ENCODE peak calls at places on chromosomes 12 and 14, in seven cellular contexts. F is AG09319; I is PC-3; E is A549; U is left colon; N is activated CD4-positive, alpha-beta T cell treated with anti-CD3 and anti-CD28 coated beads, Interleukin-2, amount 10 ng/mL, durations not matched to agents 7 days and 5 days; X is activated T-cell treated with anti-CD3 and anti-CD28 coated beads, Interleukin-2, amount 50 U/mL, for 72 hours. S is an unnamed sample.

GRCh38 chr14:90179357-90179756 is 77.0 kb upstream of the PSMC1 start:
- DNase-seq in F (no peak), I (no peak), E (no peak), U (no peak), N (no peak), X (no peak), S (no peak)

GRCh38 chr14:104283197-104284106 is 145.1 kb downstream of the KIF26A start:
- DNase-seq in F (no peak), I (no peak), E (no peak), U (peak), N (no peak), X (no peak), S (no peak)

GRCh38 chr14:100015251-100015655 is 50.0 kb upstream of the EVL start:
- DNase-seq in F (no peak), I (no peak), E (no peak), U (no peak), N (no peak), X (no peak), S (peak)

GRCh38 chr14:103871596-103872480 is 24.5 kb upstream of the PPP1R13B start:
- DNase-seq in F (no peak), I (no peak), E (peak), U (peak), N (peak), X (peak), S (peak)

GRCh38 chr12:49039421-49040363 is 20.9 kb downstream of the KMT2D start:
- DNase-seq in F (no peak), I (no peak), E (no peak), U (no peak), N (no peak), X (no peak), S (no peak)

GRCh38 chr12:15966426-15966825 is 55.3 kb downstream of the DERA start:
- DNase-seq in F (peak), I (peak), E (no peak), U (no peak), N (no peak), X (no peak), S (no peak)

GRCh38 chr12:105281694-105282049 is 45.7 kb upstream of the APPL2 start:
- DNase-seq in F (no peak), I (peak), E (peak), U (no peak), N (no peak), X (no peak), S (no peak)

GRCh38 chr12:57477710-57478681 is 1.7 kb downstream of the ARHGAP9 start:
- DNase-seq in F (no peak), I (no peak), E (no peak), U (no peak), N (peak), X (peak), S (peak)

GRCh38 chr14:69539631-69540410 is 34.9 kb downstream of the CCDC177 start:
- DNase-seq in F (peak), I (no peak), E (no peak), U (no peak), N (no peak), X (no peak), S (no peak)

GRCh38 chr12:68310370-68310769 is 21.8 kb downstream of the MDM1 start:
- DNase-seq in F (peak), I (peak), E (no peak), U (no peak), N (no peak), X (no peak), S (no peak)

GRCh38 chr12:50326636-50327284 is 43.4 kb upstream of the LIMA1 start:
- DNase-seq in F (peak), I (peak), E (no peak), U (peak), N (no peak), X (no peak), S (no peak)

GRCh38 chr14:57058319-57058718 is 210.4 kb downstream of the EXOC5 start:
- DNase-seq in F (no peak), I (no peak), E (no peak), U (no peak), N (no peak), X (no peak), S (no peak)

GRCh38 chr12:63826002-63826585 is 18.4 kb upstream of the SRGAP1 start:
- DNase-seq in F (no peak), I (peak), E (peak), U (no peak), N (no peak), X (no peak), S (no peak)

GRCh38 chr12:68403711-68404110 is 71.5 kb upstream of the MDM1 start:
- DNase-seq in F (no peak), I (no peak), E (no peak), U (no peak), N (no peak), X (no peak), S (no peak)

GRCh38 chr14:68112456-68112855 is 292.9 kb downstream of the RAD51B start:
- DNase-seq in F (no peak), I (no peak), E (no peak), U (no peak), N (no peak), X (no peak), S (no peak)

GRCh38 chr12:69880566-69880965 is 55.5 kb downstream of the MYRFL start:
- DNase-seq in F (no peak), I (peak), E (no peak), U (no peak), N (no peak), X (no peak), S (no peak)

GRCh38 chr12:108101605-108102175 is 27.4 kb upstream of the WSCD2 start:
- DNase-seq in F (no peak), I (no peak), E (no peak), U (no peak), N (no peak), X (no peak), S (no peak)

GRCh38 chr12:106774808-106775524 is 484 bp downstream of the RIC8B start:
- DNase-seq in F (no peak), I (peak), E (no peak), U (no peak), N (peak), X (no peak), S (no peak)

GRCh38 chr14:83826838-83827237 is 1703.1 kb upstream of the FLRT2 start:
- DNase-seq in F (peak), I (peak), E (no peak), U (no peak), N (no peak), X (no peak), S (no peak)

GRCh38 chr14:33332497-33332896 is 393.8 kb downstream of the NPAS3 start:
- DNase-seq in F (no peak), I (peak), E (no peak), U (no peak), N (no peak), X (no peak), S (no peak)

GRCh38 chr14:100581228-100582145 is 5.7 kb downstream of the BEGAIN start:
- DNase-seq in F (no peak), I (no peak), E (no peak), U (peak), N (no peak), X (no peak), S (no peak)

GRCh38 chr12:117968084-117968789 is 553 bp downstream of the KSR2 start:
- DNase-seq in F (no peak), I (no peak), E (no peak), U (no peak), N (no peak), X (no peak), S (no peak)

GRCh38 chr12:48389409-48389808 is 38.7 kb upstream of the ZNF641 start:
- DNase-seq in F (no peak), I (no peak), E (no peak), U (no peak), N (no peak), X (no peak), S (no peak)

GRCh38 chr12:128702344-128702743 is 121.4 kb downstream of the SLC15A4 start:
- DNase-seq in F (no peak), I (no peak), E (no peak), U (no peak), N (no peak), X (no peak), S (no peak)

GRCh38 chr12:127811988-127812387 is 455.0 kb upstream of the TMEM132C start:
- DNase-seq in F (no peak), I (no peak), E (no peak), U (no peak), N (no peak), X (no peak), S (no peak)

GRCh38 chr14:77212097-77212873 is 30.7 kb downstream of the TMEM63C start:
- DNase-seq in F (no peak), I (no peak), E (no peak), U (no peak), N (no peak), X (no peak), S (no peak)

GRCh38 chr14:71551291-71551955 is 380.8 kb upstream of the RGS6 start:
- DNase-seq in F (peak), I (no peak), E (no peak), U (no peak), N (no peak), X (no peak), S (no peak)

GRCh38 chr14:26730929-26731618 is 133.2 kb upstream of the NOVA1 start:
- DNase-seq in F (no peak), I (peak), E (no peak), U (no peak), N (no peak), X (no peak), S (no peak)

GRCh38 chr12:131536337-131536736 is 174.6 kb upstream of the SFSWAP start:
- DNase-seq in F (no peak), I (no peak), E (no peak), U (no peak), N (no peak), X (peak), S (no peak)

GRCh38 chr12:110330544-110330943 is 49.5 kb downstream of the ATP2A2 start:
- DNase-seq in F (no peak), I (no peak), E (no peak), U (no peak), N (no peak), X (no peak), S (no peak)

GRCh38 chr12:106980944-106981343 is 6.0 kb downstream of the MTERF2 start:
- DNase-seq in F (no peak), I (no peak), E (no peak), U (no peak), N (no peak), X (no peak), S (no peak)

GRCh38 chr12:5395443-5396401 is 36.2 kb upstream of the NTF3 start:
- DNase-seq in F (no peak), I (no peak), E (no peak), U (peak), N (no peak), X (no peak), S (no peak)

GRCh38 chr12:102426599-102427541 is 53.5 kb downstream of the IGF1 start:
- DNase-seq in F (peak), I (no peak), E (no peak), U (no peak), N (no peak), X (no peak), S (no peak)

GRCh38 chr14:57390806-57391562 is 598 bp downstream of the NAA30 start:
- DNase-seq in F (no peak), I (peak), E (peak), U (peak), N (peak), X (peak), S (peak)

GRCh38 chr14:77377502-77377844 is 294 bp downstream of the SAMD15 start:
- DNase-seq in F (no peak), I (no peak), E (no peak), U (no peak), N (no peak), X (no peak), S (no peak)

GRCh38 chr14:49193365-49194050 is 392.7 kb downstream of the RPS29 start:
- DNase-seq in F (no peak), I (no peak), E (no peak), U (no peak), N (no peak), X (no peak), S (peak)

GRCh38 chr12:22014041-22014782 is 31.8 kb upstream of the CMAS start:
- DNase-seq in F (no peak), I (no peak), E (no peak), U (no peak), N (no peak), X (no peak), S (no peak)